ENCODE peak calls at places on chromosome 6, in six cellular contexts. V is gastrocnemius medialis, K is mesothelial cell of epicardium, M is kidney epithelial cell, Z is breast epithelium, Y is progenitor cell of endocrine pancreas. T is an unnamed sample.

GRCh38 chr6:51559059-51559458 is 528.4 kb downstream of the PKHD1 start:
- DNase-seq in V (no peak), K (no peak), M (no peak), Z (no peak), Y (no peak), T (no peak)

GRCh38 chr6:158758941-158759479 is 60.2 kb downstream of the EZR start:
- DNase-seq in V (no peak), K (no peak), M (no peak), Z (no peak), Y (no peak), T (no peak)

GRCh38 chr6:14016930-14017625 is 92.3 kb downstream of the RNF182 start:
- DNase-seq in V (no peak), K (no peak), M (no peak), Z (no peak), Y (no peak), T (no peak)

GRCh38 chr6:135576055-135576454 is 78.5 kb upstream of the AHI1 start:
- DNase-seq in V (no peak), K (no peak), M (no peak), Z (no peak), Y (no peak), T (no peak)

GRCh38 chr6:1310628-1311399 is 1.1 kb upstream of the FOXQ1 start:
- DNase-seq in V (no peak), K (no peak), M (no peak), Z (peak), Y (no peak), T (no peak)

GRCh38 chr6:128827675-128828464 is 55.1 kb upstream of the LAMA2 start:
- DNase-seq in V (no peak), K (no peak), M (no peak), Z (no peak), Y (no peak), T (no peak)

GRCh38 chr6:31930962-31931361 is 3.4 kb downstream of the C2 start:
- DNase-seq in V (no peak), K (no peak), M (no peak), Z (no peak), Y (no peak), T (no peak)

GRCh38 chr6:81808834-81809598 is 56.5 kb upstream of the TENT5A start:
- DNase-seq in V (no peak), K (no peak), M (no peak), Z (no peak), Y (no peak), T (no peak)

GRCh38 chr6:48144024-48144423 is 33.0 kb upstream of the PTCHD4 start:
- DNase-seq in V (no peak), K (no peak), M (no peak), Z (no peak), Y (no peak), T (no peak)

GRCh38 chr6:155520078-155520477 is 64.4 kb upstream of the NOX3 start:
- DNase-seq in V (no peak), K (no peak), M (no peak), Z (no peak), Y (no peak), T (no peak)

GRCh38 chr6:125888989-125889656 is 67.4 kb upstream of the HINT3 start:
- DNase-seq in V (no peak), K (no peak), M (no peak), Z (no peak), Y (no peak), T (no peak)

GRCh38 chr6:136035378-136036070 is 184.0 kb downstream of the PDE7B start:
- DNase-seq in V (no peak), K (no peak), M (no peak), Z (no peak), Y (no peak), T (no peak)

GRCh38 chr6:71181565-71181964 is 107.0 kb upstream of the OGFRL1 start:
- DNase-seq in V (no peak), K (no peak), M (peak), Z (peak), Y (no peak), T (no peak)

GRCh38 chr6:113362542-113363430 is 494.4 kb upstream of the MARCKS start:
- DNase-seq in V (no peak), K (no peak), M (no peak), Z (no peak), Y (no peak), T (no peak)

GRCh38 chr6:24996145-24996836 is 60.5 kb upstream of the RIPOR2 start:
- DNase-seq in V (no peak), K (no peak), M (no peak), Z (no peak), Y (no peak), T (no peak)

GRCh38 chr6:7528565-7528964 is 12.9 kb upstream of the DSP start:
- DNase-seq in V (no peak), K (no peak), M (peak), Z (no peak), Y (no peak), T (no peak)

GRCh38 chr6:82374481-82374880 is 10.9 kb downstream of the TPBG start:
- DNase-seq in V (no peak), K (no peak), M (no peak), Z (no peak), Y (no peak), T (no peak)

GRCh38 chr6:111533087-111533784 is 50.2 kb upstream of the REV3L start:
- DNase-seq in V (peak), K (no peak), M (no peak), Z (no peak), Y (no peak), T (no peak)

GRCh38 chr6:154434662-154435061 is 75.8 kb downstream of the CNKSR3 start:
- DNase-seq in V (no peak), K (no peak), M (no peak), Z (no peak), Y (no peak), T (no peak)

GRCh38 chr6:10529231-10529801 is 8.2 kb downstream of the GCNT2 start:
- DNase-seq in V (no peak), K (no peak), M (no peak), Z (peak), Y (no peak), T (no peak)

GRCh38 chr6:24330137-24330732 is 27.6 kb downstream of the DCDC2 start:
- DNase-seq in V (no peak), K (no peak), M (no peak), Z (no peak), Y (no peak), T (no peak)

GRCh38 chr6:107152633-107153032 is 37.3 kb upstream of the BEND3 start:
- DNase-seq in V (no peak), K (no peak), M (peak), Z (no peak), Y (no peak), T (no peak)

GRCh38 chr6:31169123-31169857 is 1.2 kb downstream of the POU5F1 start:
- DNase-seq in V (no peak), K (no peak), M (no peak), Z (no peak), Y (no peak), T (no peak)

GRCh38 chr6:169069361-169069760 is 184.3 kb downstream of the THBS2 start:
- DNase-seq in V (no peak), K (no peak), M (no peak), Z (no peak), Y (no peak), T (no peak)

GRCh38 chr6:25350593-25350992 is 71.4 kb downstream of the CARMIL1 start:
- DNase-seq in V (no peak), K (no peak), M (no peak), Z (no peak), Y (no peak), T (no peak)

GRCh38 chr6:63307581-63308246 is 12.1 kb downstream of the LGSN start:
- DNase-seq in V (no peak), K (no peak), M (no peak), Z (no peak), Y (no peak), T (no peak)

GRCh38 chr6:44542401-44543116 is 155.1 kb downstream of the CDC5L start:
- DNase-seq in V (no peak), K (no peak), M (no peak), Z (peak), Y (no peak), T (no peak)

GRCh38 chr6:163860194-163861081 is 445.9 kb downstream of the QKI start:
- DNase-seq in V (no peak), K (no peak), M (no peak), Z (no peak), Y (no peak), T (no peak)

GRCh38 chr6:166084951-166085350 is 82.7 kb downstream of the TBXT start:
- DNase-seq in V (no peak), K (no peak), M (no peak), Z (no peak), Y (no peak), T (no peak)

GRCh38 chr6:113317870-113318269 is 539.3 kb upstream of the MARCKS start:
- DNase-seq in V (no peak), K (no peak), M (no peak), Z (no peak), Y (no peak), T (no peak)

GRCh38 chr6:85660181-85660611 is 17.5 kb upstream of the SYNCRIP start:
- DNase-seq in V (no peak), K (no peak), M (peak), Z (no peak), Y (no peak), T (no peak)

GRCh38 chr6:54916858-54917257 is 70.3 kb downstream of the FAM83B start:
- DNase-seq in V (no peak), K (no peak), M (no peak), Z (no peak), Y (no peak), T (no peak)
- TF ChIP-seq CTCF in V (no peak), K (no peak), M (no peak), Z (no peak), Y (no peak), T (no peak)

GRCh38 chr6:69162811-69163210 is 527.7 kb downstream of the ADGRB3 start:
- DNase-seq in V (no peak), K (no peak), M (no peak), Z (no peak), Y (no peak), T (no peak)

DNA sequence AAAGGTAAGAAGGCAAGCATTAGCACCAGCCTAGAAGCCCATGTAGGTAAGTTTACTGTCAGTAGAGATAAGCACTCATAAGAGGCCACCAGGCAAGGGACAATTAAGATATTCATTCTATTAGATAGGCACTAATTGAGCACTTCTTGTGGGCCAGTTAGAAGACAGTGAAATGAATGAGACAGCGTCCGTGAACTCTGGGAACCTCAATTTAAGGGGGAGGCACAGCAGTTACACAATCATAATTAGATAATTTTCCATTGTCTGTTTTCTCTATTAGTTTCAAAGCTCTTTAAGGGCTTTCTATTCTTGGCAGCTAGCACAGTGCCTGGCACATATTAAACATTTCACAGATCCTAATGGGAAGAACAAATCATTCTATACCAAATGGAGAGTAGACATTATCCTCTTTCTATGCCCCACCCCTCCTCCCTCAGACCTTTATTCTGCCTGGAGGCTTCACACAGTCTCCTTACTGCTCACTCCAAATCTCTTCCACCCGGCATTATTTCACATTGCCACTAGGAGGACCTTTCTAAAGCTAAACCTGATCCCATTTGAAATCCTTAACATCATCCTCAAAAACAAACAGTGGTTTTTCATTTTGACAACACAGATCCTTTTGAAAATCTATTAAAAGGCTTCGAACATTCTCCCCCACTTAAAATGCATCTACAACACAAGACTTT is 529.6 kb downstream of the ADGRB3 start:
- DNase-seq in V (no peak), K (no peak), M (no peak), Z (no peak), Y (no peak), T (no peak)
- TF ChIP-seq CTCF in V (no peak), K (peak), M (peak), Z (no peak), Y (peak), T (peak)

GRCh38 chr6:127458817-127459216 is 372 bp downstream of the KIAA0408 start:
- DNase-seq in V (peak), K (no peak), M (no peak), Z (no peak), Y (no peak), T (no peak)
- TF ChIP-seq CTCF in V (no peak), K (no peak), M (no peak), Z (no peak), Y (no peak), T (no peak)

DNA sequence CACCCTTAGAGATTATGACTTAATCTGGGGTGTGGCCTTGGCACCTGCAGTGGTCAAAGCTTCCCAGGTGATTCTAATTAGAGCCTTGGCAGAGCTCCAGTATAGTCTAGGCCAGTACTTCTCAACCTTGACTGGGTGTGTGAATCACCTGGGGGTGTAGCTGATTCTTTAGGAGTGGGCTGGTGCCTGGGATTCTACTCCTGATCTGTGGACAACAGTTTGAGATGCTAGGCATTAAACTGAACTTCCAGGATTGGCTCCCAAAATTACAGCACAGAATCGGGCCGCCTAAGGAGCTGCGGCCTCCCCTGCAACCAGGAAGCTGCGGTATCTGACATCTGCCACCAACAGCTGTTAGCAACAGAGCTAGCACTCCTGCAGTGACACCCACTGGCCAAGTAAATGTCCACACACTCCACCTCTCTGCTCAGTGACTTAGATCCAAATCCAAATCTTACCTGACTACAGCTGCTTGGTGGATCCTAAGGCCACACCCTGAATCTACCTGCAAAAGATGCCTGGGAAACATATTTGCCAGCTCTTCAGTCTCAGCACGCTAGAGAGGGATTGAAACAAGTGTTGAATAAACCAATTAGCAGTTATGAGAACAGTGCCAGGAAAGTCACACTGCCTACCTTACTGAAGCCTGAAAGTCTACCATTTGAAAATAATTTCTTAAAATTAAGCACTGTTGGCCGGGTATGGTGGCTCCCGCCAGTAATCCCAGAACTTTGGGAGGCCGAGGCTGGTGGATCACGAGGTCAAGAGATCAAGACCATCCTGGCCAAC is 126.7 kb downstream of the UNC5CL start:
- DNase-seq in V (no peak), K (no peak), M (no peak), Z (peak), Y (no peak), T (peak)
- TF ChIP-seq CTCF in V (peak), K (no peak), M (peak), Z (peak), Y (peak), T (peak)

GRCh38 chr6:149899486-149899885 is 1.6 kb upstream of the RAET1E start:
- DNase-seq in V (no peak), K (no peak), M (no peak), Z (no peak), Y (no peak), T (no peak)

GRCh38 chr6:149898966-149899365 is 1.1 kb upstream of the RAET1E start:
- DNase-seq in V (no peak), K (no peak), M (no peak), Z (no peak), Y (no peak), T (no peak)

GRCh38 chr6:149896491-149896890 is 1.4 kb downstream of the RAET1E start:
- DNase-seq in V (no peak), K (no peak), M (no peak), Z (no peak), Y (no peak), T (no peak)

GRCh38 chr6:149897015-149897697 is 757 bp downstream of the RAET1E start:
- DNase-seq in V (peak), K (no peak), M (no peak), Z (peak), Y (no peak), T (no peak)

GRCh38 chr6:149897855-149898744 is at the start of gene RAET1E:
- DNase-seq in V (no peak), K (no peak), M (no peak), Z (no peak), Y (no peak), T (no peak)
- TF ChIP-seq CTCF in V (no peak), K (no peak), M (no peak), Z (no peak), Y (no peak), T (peak)

GRCh38 chr6:41277644-41278043 is 8.8 kb downstream of the TREM1 start:
- DNase-seq in V (no peak), K (no peak), M (no peak), Z (no peak), Y (no peak), T (no peak)

GRCh38 chr6:41274291-41274690 is 12.2 kb downstream of the TREM1 start:
- DNase-seq in V (no peak), K (no peak), M (no peak), Z (no peak), Y (no peak), T (no peak)

GRCh38 chr6:41275489-41275888 is 11.0 kb downstream of the TREM1 start:
- DNase-seq in V (no peak), K (no peak), M (no peak), Z (no peak), Y (no peak), T (no peak)

GRCh38 chr6:41280658-41281057 is 5.8 kb downstream of the TREM1 start:
- DNase-seq in V (no peak), K (no peak), M (no peak), Z (no peak), Y (no peak), T (no peak)

DNA sequence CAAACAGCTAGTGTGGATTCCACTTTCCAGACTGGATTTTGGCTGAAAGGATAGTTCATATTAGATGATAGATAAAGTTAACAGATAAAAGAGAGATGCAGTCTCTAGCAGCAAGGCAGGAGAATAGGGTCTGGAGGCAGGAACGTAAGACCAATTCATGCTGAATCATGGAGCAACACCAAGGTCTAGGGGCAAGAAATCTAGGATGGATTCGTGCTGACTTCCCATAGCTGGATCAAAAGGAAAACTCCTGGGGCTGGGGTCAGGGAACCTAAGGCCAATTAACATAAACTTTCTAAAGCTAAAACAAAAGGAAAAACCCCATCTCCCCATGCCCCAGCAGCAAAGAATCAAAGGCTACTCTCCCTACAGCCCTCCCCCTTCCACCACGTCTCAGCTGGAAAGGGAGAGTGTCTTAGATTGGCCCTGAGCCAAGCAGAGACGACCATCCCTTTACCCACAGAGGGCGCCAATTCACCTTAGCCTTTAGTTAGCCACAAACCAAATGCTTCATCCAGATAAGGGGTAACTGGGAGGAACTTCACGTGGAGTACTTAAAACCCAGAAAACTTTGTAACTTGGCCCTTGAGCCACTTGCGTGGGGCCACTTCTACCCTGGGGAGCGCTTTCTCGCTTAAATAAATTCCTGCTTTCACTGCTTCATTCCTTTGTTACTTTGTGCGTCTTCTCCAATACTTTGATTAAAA is 7.6 kb downstream of the TREM1 start:
- DNase-seq in V (peak), K (peak), M (no peak), Z (no peak), Y (no peak), T (no peak)
- TF ChIP-seq CTCF in V (no peak), K (no peak), M (peak), Z (no peak), Y (peak), T (peak)

GRCh38 chr6:109096198-109096597 is 891 bp downstream of the CEP57L1 start:
- DNase-seq in V (no peak), K (no peak), M (no peak), Z (no peak), Y (no peak), T (no peak)

GRCh38 chr6:109095036-109095820 is at the start of gene CEP57L1:
- DNase-seq in V (peak), K (peak), M (peak), Z (peak), Y (peak), T (no peak)

GRCh38 chr6:109095821-109096084 is 446 bp downstream of the CEP57L1 start:
- DNase-seq in V (no peak), K (no peak), M (no peak), Z (no peak), Y (no peak), T (no peak)

GRCh38 chr6:109093732-109094131 is 914 bp downstream of the SESN1 start:
- DNase-seq in V (no peak), K (no peak), M (no peak), Z (no peak), Y (no peak), T (no peak)

DNA sequence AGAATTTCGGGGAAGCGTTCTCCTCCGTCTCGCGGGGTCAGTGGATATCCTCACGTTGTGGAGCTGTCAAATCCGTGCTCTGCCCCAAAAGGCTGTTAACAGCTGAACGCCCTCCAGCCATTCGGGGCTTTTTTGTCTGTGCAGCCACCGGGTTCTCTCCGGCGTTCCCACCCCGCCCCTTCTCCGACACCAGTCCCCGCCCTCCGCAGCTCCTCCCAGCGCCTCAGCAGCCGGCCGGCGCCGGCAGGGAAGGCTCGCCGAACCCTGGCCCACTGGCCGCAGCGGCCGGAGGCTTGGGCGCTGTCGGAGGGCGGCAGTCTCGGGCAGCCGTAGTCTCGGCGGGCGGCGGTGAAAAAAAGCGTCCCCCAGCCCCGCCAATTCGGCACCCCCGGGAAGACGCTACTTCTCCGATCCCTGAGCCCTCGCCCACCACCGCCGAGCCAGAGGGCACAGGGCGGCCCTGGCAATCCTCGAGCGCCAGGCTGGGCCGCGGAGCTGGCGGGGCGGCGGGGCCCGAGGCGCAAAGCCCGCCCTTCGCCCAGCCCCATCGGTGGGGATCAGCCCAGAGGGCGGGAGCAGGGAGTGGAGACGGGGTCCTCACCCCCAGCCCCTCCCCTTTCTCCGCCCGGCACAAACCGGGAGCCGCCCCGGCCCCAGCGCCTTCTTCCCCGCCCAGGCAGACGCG is at the start of gene SESN1:
- DNase-seq in V (peak), K (peak), M (peak), Z (peak), Y (peak), T (peak)
- TF ChIP-seq CTCF in V (no peak), K (no peak), M (no peak), Z (no peak), Y (no peak), T (no peak)

GRCh38 chr6:105226598-105227291 is 46.9 kb upstream of the POPDC3 start:
- DNase-seq in V (no peak), K (no peak), M (no peak), Z (no peak), Y (no peak), T (no peak)
- TF ChIP-seq CTCF in V (no peak), K (no peak), M (no peak), Z (no peak), Y (no peak), T (no peak)